ENCODE peak calls at places on chromosome 7, in seven cellular contexts. One of them, this sample, is unnamed.

GRCh38 chr7:101172854-101173751 is 7.0 kb downstream of the NAT16 start:
- DNase-seq in pancreas: peak
- DNase-seq in NCI-H1930: no peak
- DNase-seq in GM13977: no peak
- DNase-seq in hepatocyte: peak
- DNase-seq in HT1080: peak
- DNase-seq in neural crest cell: no peak
- DNase-seq in this sample: no peak

GRCh38 chr7:25522727-25523126 is 294.4 kb upstream of the NPVF start:
- DNase-seq in pancreas: no peak
- DNase-seq in NCI-H1930: no peak
- DNase-seq in GM13977: no peak
- DNase-seq in hepatocyte: no peak
- DNase-seq in HT1080: no peak
- DNase-seq in neural crest cell: no peak
- DNase-seq in this sample: no peak

GRCh38 chr7:7861211-7861633 is 107.4 kb upstream of the GLCCI1 start:
- DNase-seq in pancreas: no peak
- DNase-seq in NCI-H1930: no peak
- DNase-seq in GM13977: no peak
- DNase-seq in hepatocyte: peak
- DNase-seq in HT1080: peak
- DNase-seq in neural crest cell: no peak
- DNase-seq in this sample: no peak

GRCh38 chr7:12868027-12868426 is 180.6 kb downstream of the ARL4A start:
- DNase-seq in pancreas: no peak
- DNase-seq in NCI-H1930: no peak
- DNase-seq in GM13977: no peak
- DNase-seq in hepatocyte: no peak
- DNase-seq in HT1080: no peak
- DNase-seq in neural crest cell: no peak
- DNase-seq in this sample: no peak

GRCh38 chr7:74489997-74490396 is 36.3 kb downstream of the GTF2IRD1 start:
- DNase-seq in pancreas: no peak
- DNase-seq in NCI-H1930: no peak
- DNase-seq in GM13977: no peak
- DNase-seq in hepatocyte: no peak
- DNase-seq in HT1080: no peak
- DNase-seq in neural crest cell: no peak
- DNase-seq in this sample: no peak

GRCh38 chr7:47085491-47086275 is 496.2 kb downstream of the TNS3 start:
- DNase-seq in pancreas: no peak
- DNase-seq in NCI-H1930: no peak
- DNase-seq in GM13977: no peak
- DNase-seq in hepatocyte: no peak
- DNase-seq in HT1080: peak
- DNase-seq in neural crest cell: no peak
- DNase-seq in this sample: no peak

GRCh38 chr7:44313016-44313415 is 12.4 kb downstream of the CAMK2B start:
- DNase-seq in pancreas: peak
- DNase-seq in NCI-H1930: no peak
- DNase-seq in GM13977: no peak
- DNase-seq in hepatocyte: no peak
- DNase-seq in HT1080: no peak
- DNase-seq in neural crest cell: peak
- DNase-seq in this sample: no peak

GRCh38 chr7:375491-375821 is 85.5 kb downstream of the FOXL3 start:
- DNase-seq in pancreas: no peak
- DNase-seq in NCI-H1930: no peak
- DNase-seq in GM13977: no peak
- DNase-seq in hepatocyte: no peak
- DNase-seq in HT1080: no peak
- DNase-seq in neural crest cell: no peak
- DNase-seq in this sample: no peak

GRCh38 chr7:129990403-129991192 is 37.8 kb upstream of the UBE2H start:
- DNase-seq in pancreas: no peak
- DNase-seq in NCI-H1930: no peak
- DNase-seq in GM13977: no peak
- DNase-seq in hepatocyte: no peak
- DNase-seq in HT1080: no peak
- DNase-seq in neural crest cell: peak
- DNase-seq in this sample: no peak

GRCh38 chr7:25312968-25313367 is 84.7 kb upstream of the NPVF start:
- DNase-seq in pancreas: no peak
- DNase-seq in NCI-H1930: no peak
- DNase-seq in GM13977: no peak
- DNase-seq in hepatocyte: no peak
- DNase-seq in HT1080: no peak
- DNase-seq in neural crest cell: no peak
- DNase-seq in this sample: no peak

GRCh38 chr7:47576031-47576908 is 5.6 kb downstream of the TNS3 start:
- DNase-seq in pancreas: no peak
- DNase-seq in NCI-H1930: no peak
- DNase-seq in GM13977: no peak
- DNase-seq in hepatocyte: peak
- DNase-seq in HT1080: no peak
- DNase-seq in neural crest cell: no peak
- DNase-seq in this sample: no peak

GRCh38 chr7:90111-91063 is 102.0 kb upstream of the FAM20C start:
- DNase-seq in pancreas: no peak
- DNase-seq in NCI-H1930: no peak
- DNase-seq in GM13977: no peak
- DNase-seq in hepatocyte: peak
- DNase-seq in HT1080: peak
- DNase-seq in neural crest cell: no peak
- DNase-seq in this sample: no peak

GRCh38 chr7:2521952-2522591 is 2.5 kb downstream of the LFNG start:
- DNase-seq in pancreas: no peak
- DNase-seq in NCI-H1930: no peak
- DNase-seq in GM13977: peak
- DNase-seq in hepatocyte: no peak
- DNase-seq in HT1080: peak
- DNase-seq in neural crest cell: no peak
- DNase-seq in this sample: no peak

GRCh38 chr7:140231779-140232491 is 55.2 kb upstream of the KDM7A start:
- DNase-seq in pancreas: no peak
- DNase-seq in NCI-H1930: no peak
- DNase-seq in GM13977: no peak
- DNase-seq in hepatocyte: no peak
- DNase-seq in HT1080: no peak
- DNase-seq in neural crest cell: no peak
- DNase-seq in this sample: no peak

GRCh38 chr7:155774947-155775346 is 37.3 kb downstream of the SHH start:
- DNase-seq in pancreas: no peak
- DNase-seq in NCI-H1930: no peak
- DNase-seq in GM13977: no peak
- DNase-seq in hepatocyte: no peak
- DNase-seq in HT1080: no peak
- DNase-seq in neural crest cell: no peak
- DNase-seq in this sample: no peak

GRCh38 chr7:36638140-36638539 is 86.2 kb downstream of the AOAH start:
- DNase-seq in pancreas: no peak
- DNase-seq in NCI-H1930: no peak
- DNase-seq in GM13977: no peak
- DNase-seq in hepatocyte: no peak
- DNase-seq in HT1080: no peak
- DNase-seq in neural crest cell: no peak
- DNase-seq in this sample: no peak

GRCh38 chr7:105277341-105277740 is 111.4 kb downstream of the SRPK2 start:
- DNase-seq in pancreas: no peak
- DNase-seq in NCI-H1930: no peak
- DNase-seq in GM13977: no peak
- DNase-seq in hepatocyte: peak
- DNase-seq in HT1080: peak
- DNase-seq in neural crest cell: no peak
- DNase-seq in this sample: no peak

GRCh38 chr7:156612930-156613329 is 27.6 kb upstream of the RNF32 start:
- DNase-seq in pancreas: no peak
- DNase-seq in NCI-H1930: no peak
- DNase-seq in GM13977: no peak
- DNase-seq in hepatocyte: no peak
- DNase-seq in HT1080: peak
- DNase-seq in neural crest cell: no peak
- DNase-seq in this sample: no peak

GRCh38 chr7:45155941-45156340 is 1.6 kb upstream of the RAMP3 start:
- DNase-seq in pancreas: no peak
- DNase-seq in NCI-H1930: no peak
- DNase-seq in GM13977: no peak
- DNase-seq in hepatocyte: no peak
- DNase-seq in HT1080: no peak
- DNase-seq in neural crest cell: no peak
- DNase-seq in this sample: no peak

GRCh38 chr7:8249121-8249520 is 12.8 kb downstream of the ICA1 start:
- DNase-seq in pancreas: no peak
- DNase-seq in NCI-H1930: no peak
- DNase-seq in GM13977: no peak
- DNase-seq in hepatocyte: no peak
- DNase-seq in HT1080: peak
- DNase-seq in neural crest cell: no peak
- DNase-seq in this sample: no peak

GRCh38 chr7:7693881-7694280 is 24.5 kb downstream of the RPA3 start:
- DNase-seq in pancreas: no peak
- DNase-seq in NCI-H1930: no peak
- DNase-seq in GM13977: no peak
- DNase-seq in hepatocyte: no peak
- DNase-seq in HT1080: peak
- DNase-seq in neural crest cell: no peak
- DNase-seq in this sample: no peak

GRCh38 chr7:91636129-91636724 is 244.3 kb downstream of the MTERF1 start:
- DNase-seq in pancreas: no peak
- DNase-seq in NCI-H1930: no peak
- DNase-seq in GM13977: no peak
- DNase-seq in hepatocyte: peak
- DNase-seq in HT1080: peak
- DNase-seq in neural crest cell: peak
- DNase-seq in this sample: no peak

GRCh38 chr7:156592124-156592884 is 48.3 kb upstream of the RNF32 start:
- DNase-seq in pancreas: no peak
- DNase-seq in NCI-H1930: no peak
- DNase-seq in GM13977: no peak
- DNase-seq in hepatocyte: no peak
- DNase-seq in HT1080: no peak
- DNase-seq in neural crest cell: no peak
- DNase-seq in this sample: no peak

GRCh38 chr7:127380479-127380878 is 12.0 kb downstream of the ZNF800 start:
- DNase-seq in pancreas: no peak
- DNase-seq in NCI-H1930: no peak
- DNase-seq in GM13977: no peak
- DNase-seq in hepatocyte: no peak
- DNase-seq in HT1080: no peak
- DNase-seq in neural crest cell: no peak
- DNase-seq in this sample: no peak

GRCh38 chr7:148142660-148143248 is 447.8 kb upstream of the C7orf33 start:
- DNase-seq in pancreas: no peak
- DNase-seq in NCI-H1930: peak
- DNase-seq in GM13977: peak
- DNase-seq in hepatocyte: peak
- DNase-seq in HT1080: peak
- DNase-seq in neural crest cell: peak
- DNase-seq in this sample: peak

GRCh38 chr7:20330797-20331230 is at the start of gene ITGB8:
- DNase-seq in pancreas: peak
- DNase-seq in NCI-H1930: peak
- DNase-seq in GM13977: peak
- DNase-seq in hepatocyte: no peak
- DNase-seq in HT1080: peak
- DNase-seq in neural crest cell: no peak
- DNase-seq in this sample: no peak

This sample was measured in GM13976.